ENCODE peak calls at places on chromosomes 7 and 10, in six cellular contexts. F is prostate gland, K is lung, V is Peyer's patch, O is tibial artery, U is SK-N-SH. C is an unnamed sample.
A peak's percentile ranks its signal among the peaks of the same experiment; 100 is the strongest.

GRCh38 chr10:28810062-28810870 is 132.9 kb downstream of the BAMBI start:
- DNase-seq in F (no peak), K (no peak), V (no peak), O (no peak), U (no peak), C (no peak)

GRCh38 chr7:35869810-35870209 is 69.0 kb downstream of the SEPTIN7 start:
- DNase-seq in F (no peak), K (no peak), V (no peak), O (no peak), U (no peak), C (no peak)

GRCh38 chr10:122658356-122659049 is 41.1 kb downstream of the C10orf120 start:
- DNase-seq in F (no peak), K (no peak), V (peak; percentile 23), O (no peak), U (no peak), C (no peak)

GRCh38 chr7:22444181-22444966 is 55.6 kb downstream of the STEAP1B start:
- DNase-seq in F (peak; percentile 43), K (peak; percentile 44), V (no peak), O (no peak), U (no peak), C (no peak)

GRCh38 chr7:116439005-116439404 is 60.5 kb upstream of the CAV2 start:
- DNase-seq in F (no peak), K (no peak), V (no peak), O (no peak), U (no peak), C (no peak)

GRCh38 chr7:139777948-139778841 is at the start of gene HIPK2:
- DNase-seq in F (peak; percentile 74), K (peak; percentile 73), V (peak; percentile 90), O (peak; percentile 89), U (peak; percentile 99), C (peak; percentile 88)

GRCh38 chr10:10353326-10353725 is 664.3 kb upstream of the CELF2 start:
- DNase-seq in F (no peak), K (no peak), V (no peak), O (no peak), U (no peak), C (no peak)

GRCh38 chr10:24465899-24466615 is 257.1 kb downstream of the KIAA1217 start:
- DNase-seq in F (peak; percentile 81), K (peak; percentile 61), V (peak; percentile 76), O (no peak), U (no peak), C (no peak)

GRCh38 chr7:156621628-156622027 is 18.9 kb upstream of the RNF32 start:
- DNase-seq in F (no peak), K (no peak), V (no peak), O (no peak), U (no peak), C (no peak)

GRCh38 chr7:69837387-69838068 is 239.3 kb downstream of the AUTS2 start:
- DNase-seq in F (no peak), K (no peak), V (no peak), O (no peak), U (no peak), C (no peak)

GRCh38 chr10:79137826-79138225 is 69.1 kb downstream of the ZMIZ1 start:
- DNase-seq in F (no peak), K (no peak), V (peak; percentile 74), O (no peak), U (no peak), C (no peak)

GRCh38 chr7:55288070-55288824 is 76.9 kb upstream of the LANCL2 start:
- DNase-seq in F (no peak), K (no peak), V (no peak), O (no peak), U (no peak), C (no peak)

GRCh38 chr10:60175418-60175817 is 214.3 kb downstream of the ANK3 start:
- DNase-seq in F (no peak), K (no peak), V (no peak), O (no peak), U (peak; percentile 16), C (no peak)

GRCh38 chr7:150753826-150754603 is 16.8 kb downstream of the GIMAP5 start:
- DNase-seq in F (no peak), K (no peak), V (no peak), O (no peak), U (peak; percentile 68), C (no peak)

GRCh38 chr10:112953760-112954159 is 3.7 kb downstream of the TCF7L2 start:
- DNase-seq in F (no peak), K (no peak), V (no peak), O (peak; percentile 25), U (no peak), C (no peak)

GRCh38 chr10:57880441-57881301 is 387.0 kb downstream of the IPMK start:
- DNase-seq in F (no peak), K (no peak), V (no peak), O (no peak), U (no peak), C (no peak)

GRCh38 chr10:19918800-19919199 is 102.6 kb downstream of the PLXDC2 start:
- DNase-seq in F (no peak), K (no peak), V (no peak), O (no peak), U (no peak), C (no peak)

GRCh38 chr10:31961675-31962074 is 33.0 kb upstream of the ARHGAP12 start:
- DNase-seq in F (no peak), K (no peak), V (no peak), O (no peak), U (no peak), C (no peak)

GRCh38 chr10:100827819-100828743 is 82.7 kb downstream of the PAX2 start:
- DNase-seq in F (peak; percentile 15), K (peak; percentile 28), V (peak; percentile 58), O (no peak), U (peak; percentile 91), C (peak; percentile 67)

GRCh38 chr10:44966129-44966815 is 6.7 kb downstream of the RASSF4 start:
- DNase-seq in F (no peak), K (no peak), V (no peak), O (peak; percentile 33), U (no peak), C (no peak)

GRCh38 chr10:44071479-44071878 is 313.4 kb downstream of the CXCL12 start:
- DNase-seq in F (no peak), K (no peak), V (no peak), O (no peak), U (no peak), C (no peak)

GRCh38 chr10:18158698-18159342 is 18.6 kb downstream of the CACNB2 start:
- DNase-seq in F (no peak), K (no peak), V (no peak), O (no peak), U (no peak), C (no peak)

GRCh38 chr10:97520978-97521761 is 22.4 kb downstream of the UBTD1 start:
- DNase-seq in F (no peak), K (peak; percentile 57), V (no peak), O (no peak), U (no peak), C (no peak)

GRCh38 chr7:50682079-50682478 is 100.6 kb downstream of the GRB10 start:
- DNase-seq in F (no peak), K (no peak), V (no peak), O (no peak), U (no peak), C (no peak)

GRCh38 chr10:120979435-120980315 is 128.5 kb downstream of the WDR11 start:
- DNase-seq in F (peak; percentile 61), K (peak; percentile 84), V (peak; percentile 72), O (peak; percentile 59), U (peak; percentile 84), C (peak; percentile 39)

GRCh38 chr10:95458824-95459223 is 102.3 kb downstream of the SORBS1 start:
- DNase-seq in F (no peak), K (no peak), V (no peak), O (no peak), U (no peak), C (no peak)

GRCh38 chr7:138726288-138726687 is 25.1 kb upstream of the SVOPL start:
- DNase-seq in F (no peak), K (no peak), V (no peak), O (no peak), U (peak; percentile 39), C (no peak)

GRCh38 chr7:97845622-97846203 is 26.5 kb downstream of the ASNS start:
- DNase-seq in F (no peak), K (no peak), V (no peak), O (no peak), U (peak; percentile 52), C (no peak)

GRCh38 chr10:63713191-63714144 is 192.3 kb downstream of the REEP3 start:
- DNase-seq in F (no peak), K (no peak), V (peak; percentile 61), O (no peak), U (peak; percentile 57), C (peak; percentile 89)
- H3K4me1 ChIP-seq in F (peaks cover 18% of the 10 kb centered on the region), K (peaks cover 14% of the 10 kb centered on the region), V (peaks cover 4% of the 10 kb centered on the region), O (no peaks in the 10 kb centered on the region), U (peaks cover 52% of the 10 kb centered on the region), C (peaks cover 47% of the 10 kb centered on the region)

GRCh38 chr10:35339946-35340345 is 3.6 kb downstream of the CCNY start:
- DNase-seq in F (no peak), K (no peak), V (no peak), O (no peak), U (no peak), C (no peak)
- H3K4me1 ChIP-seq in F (no peaks in the 10 kb centered on the region), K (peaks cover 10% of the 10 kb centered on the region), V (peaks cover 4% of the 10 kb centered on the region), O (no peaks in the 10 kb centered on the region), U (peaks cover 16% of the 10 kb centered on the region), C (no peaks in the 10 kb centered on the region)

GRCh38 chr10:69652111-69652856 is 22.2 kb downstream of the FAM241B start:
- DNase-seq in F (no peak), K (no peak), V (no peak), O (no peak), U (no peak), C (no peak)
- H3K4me1 ChIP-seq in F (no peaks in the 10 kb centered on the region), K (no peaks in the 10 kb centered on the region), V (no peaks in the 10 kb centered on the region), O (no peaks in the 10 kb centered on the region), U (peaks cover 12% of the 10 kb centered on the region), C (peaks cover under 1% of the 10 kb centered on the region)

GRCh38 chr7:45922810-45923209 is 1.7 kb upstream of the IGFBP3 start:
- DNase-seq in F (no peak), K (no peak), V (peak; percentile 64), O (no peak), U (no peak), C (no peak)
- H3K4me1 ChIP-seq in F (no peaks in the 10 kb centered on the region), K (peaks cover 10% of the 10 kb centered on the region), V (no peaks in the 10 kb centered on the region), O (no peaks in the 10 kb centered on the region), U (peaks cover 36% of the 10 kb centered on the region), C (no peaks in the 10 kb centered on the region)

GRCh38 chr10:26468691-26469090 is 30.6 kb downstream of the APBB1IP start:
- DNase-seq in F (no peak), K (no peak), V (peak; percentile 78), O (no peak), U (no peak), C (no peak)
- H3K4me1 ChIP-seq in F (no peaks in the 10 kb centered on the region), K (no peaks in the 10 kb centered on the region), V (no peaks in the 10 kb centered on the region), O (no peaks in the 10 kb centered on the region), U (no peaks in the 10 kb centered on the region), C (no peaks in the 10 kb centered on the region)

C was measured in BE2C.